ENCODE peak calls at places on chromosomes 13 and 19, in six cellular contexts. One of them, this sample, is unnamed.

GRCh38 chr13:59326717-59327116 is 837.0 kb downstream of the DIAPH3 start:
- DNase-seq in fibroblast of the conjunctiva: no peak
- DNase-seq in ACHN: no peak
- DNase-seq in AG10803: no peak
- DNase-seq in HFFc6: no peak
- DNase-seq in naive B cell: no peak
- DNase-seq in this sample: no peak

GRCh38 chr13:104553156-104553555 is 1486.9 kb upstream of the SLC10A2 start:
- DNase-seq in ACHN: no peak
- DNase-seq in fibroblast of the conjunctiva: no peak
- DNase-seq in naive B cell: no peak
- DNase-seq in HFFc6: no peak
- DNase-seq in AG10803: no peak
- DNase-seq in this sample: peak

GRCh38 chr13:50950808-50951207 is 41.2 kb downstream of the RNASEH2B start:
- DNase-seq in AG10803: peak
- DNase-seq in HFFc6: no peak
- DNase-seq in naive B cell: no peak
- DNase-seq in fibroblast of the conjunctiva: no peak
- DNase-seq in ACHN: no peak
- DNase-seq in this sample: no peak

GRCh38 chr13:45199716-45200115 is 1.1 kb downstream of the KCTD4 start:
- DNase-seq in naive B cell: no peak
- DNase-seq in AG10803: peak
- DNase-seq in HFFc6: no peak
- DNase-seq in ACHN: no peak
- DNase-seq in fibroblast of the conjunctiva: no peak
- DNase-seq in this sample: no peak

GRCh38 chr19:54172413-54172763 is 572 bp downstream of the TMC4 start:
- DNase-seq in naive B cell: no peak
- DNase-seq in fibroblast of the conjunctiva: no peak
- DNase-seq in ACHN: no peak
- DNase-seq in AG10803: no peak
- DNase-seq in HFFc6: no peak
- DNase-seq in this sample: no peak

GRCh38 chr19:18768997-18769891 is 21.9 kb downstream of the COMP start:
- DNase-seq in AG10803: no peak
- DNase-seq in ACHN: no peak
- DNase-seq in fibroblast of the conjunctiva: no peak
- DNase-seq in naive B cell: no peak
- DNase-seq in HFFc6: no peak
- DNase-seq in this sample: no peak

GRCh38 chr13:114046447-114046846 is 72.6 kb upstream of the C13orf46 start:
- DNase-seq in HFFc6: no peak
- DNase-seq in AG10803: no peak
- DNase-seq in naive B cell: no peak
- DNase-seq in fibroblast of the conjunctiva: no peak
- DNase-seq in ACHN: no peak
- DNase-seq in this sample: no peak

GRCh38 chr13:70339738-70340137 is 231.5 kb upstream of the KLHL1 start:
- DNase-seq in fibroblast of the conjunctiva: no peak
- DNase-seq in ACHN: peak
- DNase-seq in naive B cell: no peak
- DNase-seq in HFFc6: no peak
- DNase-seq in AG10803: no peak
- DNase-seq in this sample: no peak

GRCh38 chr13:48853381-48854102 is 122.2 kb upstream of the FNDC3A start:
- DNase-seq in fibroblast of the conjunctiva: no peak
- DNase-seq in naive B cell: no peak
- DNase-seq in HFFc6: no peak
- DNase-seq in ACHN: no peak
- DNase-seq in AG10803: peak
- DNase-seq in this sample: peak

GRCh38 chr19:51122112-51122981 is 2.4 kb upstream of the SIGLEC9 start:
- DNase-seq in HFFc6: no peak
- DNase-seq in fibroblast of the conjunctiva: no peak
- DNase-seq in ACHN: peak
- DNase-seq in AG10803: no peak
- DNase-seq in naive B cell: no peak
- DNase-seq in this sample: no peak

GRCh38 chr19:3659746-3660112 is 33.1 kb upstream of the CACTIN start:
- DNase-seq in HFFc6: no peak
- DNase-seq in AG10803: no peak
- DNase-seq in naive B cell: no peak
- DNase-seq in fibroblast of the conjunctiva: no peak
- DNase-seq in ACHN: no peak
- DNase-seq in this sample: no peak

GRCh38 chr19:2561221-2561620 is 85.3 kb downstream of the GADD45B start:
- DNase-seq in fibroblast of the conjunctiva: no peak
- DNase-seq in HFFc6: no peak
- DNase-seq in naive B cell: no peak
- DNase-seq in AG10803: no peak
- DNase-seq in ACHN: no peak
- DNase-seq in this sample: no peak

GRCh38 chr19:54415901-54416621 is 797 bp downstream of the TTYH1 start:
- DNase-seq in HFFc6: no peak
- DNase-seq in AG10803: no peak
- DNase-seq in naive B cell: no peak
- DNase-seq in ACHN: no peak
- DNase-seq in fibroblast of the conjunctiva: no peak
- DNase-seq in this sample: no peak

GRCh38 chr13:97879646-97880297 is 73.7 kb upstream of the IPO5 start:
- DNase-seq in naive B cell: no peak
- DNase-seq in HFFc6: peak
- DNase-seq in fibroblast of the conjunctiva: peak
- DNase-seq in ACHN: peak
- DNase-seq in AG10803: peak
- DNase-seq in this sample: peak